ENCODE peak calls at places on chromosome 22, in nine cellular contexts. One of them, this sample, is unnamed.

GRCh38 chr22:47260551-47260950 is 498.1 kb downstream of the TBC1D22A start:
- DNase-seq in GM06990: no peak
- DNase-seq in neural progenitor cell: no peak
- DNase-seq in esophagus muscularis mucosa: no peak
- DNase-seq in activated CD8-positive, alpha-beta T cell treated with anti-CD3 and anti-CD28 coated beads for 36 hours: no peak
- DNase-seq in omental fat pad: no peak
- DNase-seq in B cell: peak; percentile 15
- DNase-seq in Peyer's patch: no peak
- DNase-seq in endodermal cell: no peak
- DNase-seq in this sample: no peak

GRCh38 chr22:40450651-40451050 is 80.3 kb downstream of the SGSM3 start:
- DNase-seq in GM06990: no peak
- DNase-seq in neural progenitor cell: no peak
- DNase-seq in esophagus muscularis mucosa: no peak
- DNase-seq in activated CD8-positive, alpha-beta T cell treated with anti-CD3 and anti-CD28 coated beads for 36 hours: no peak
- DNase-seq in omental fat pad: no peak
- DNase-seq in B cell: no peak
- DNase-seq in Peyer's patch: no peak
- DNase-seq in endodermal cell: no peak
- DNase-seq in this sample: no peak

GRCh38 chr22:19122752-19123492 is 710 bp upstream of the DGCR2 start:
- DNase-seq in GM06990: no peak
- DNase-seq in neural progenitor cell: no peak
- DNase-seq in esophagus muscularis mucosa: no peak
- DNase-seq in activated CD8-positive, alpha-beta T cell treated with anti-CD3 and anti-CD28 coated beads for 36 hours: no peak
- DNase-seq in omental fat pad: no peak
- DNase-seq in B cell: no peak
- DNase-seq in Peyer's patch: no peak
- DNase-seq in endodermal cell: no peak
- DNase-seq in this sample: no peak

GRCh38 chr22:37173709-37174108 is 14.3 kb downstream of the C1QTNF6 start:
- DNase-seq in GM06990: no peak
- DNase-seq in neural progenitor cell: no peak
- DNase-seq in esophagus muscularis mucosa: no peak
- DNase-seq in activated CD8-positive, alpha-beta T cell treated with anti-CD3 and anti-CD28 coated beads for 36 hours: no peak
- DNase-seq in omental fat pad: no peak
- DNase-seq in B cell: no peak
- DNase-seq in Peyer's patch: no peak
- DNase-seq in endodermal cell: peak; percentile 31
- DNase-seq in this sample: no peak

GRCh38 chr22:47257566-47257965 is 495.1 kb downstream of the TBC1D22A start:
- DNase-seq in GM06990: no peak
- DNase-seq in neural progenitor cell: no peak
- DNase-seq in esophagus muscularis mucosa: no peak
- DNase-seq in activated CD8-positive, alpha-beta T cell treated with anti-CD3 and anti-CD28 coated beads for 36 hours: no peak
- DNase-seq in omental fat pad: no peak
- DNase-seq in B cell: no peak
- DNase-seq in Peyer's patch: no peak
- DNase-seq in endodermal cell: peak; percentile 10
- DNase-seq in this sample: no peak

GRCh38 chr22:22684605-22685561 is 40.5 kb downstream of the GGTLC2 start:
- DNase-seq in GM06990: no peak
- DNase-seq in neural progenitor cell: peak; percentile 55
- DNase-seq in esophagus muscularis mucosa: no peak
- DNase-seq in activated CD8-positive, alpha-beta T cell treated with anti-CD3 and anti-CD28 coated beads for 36 hours: peak; percentile 31
- DNase-seq in omental fat pad: no peak
- DNase-seq in B cell: peak; percentile 71
- DNase-seq in Peyer's patch: peak; percentile 81
- DNase-seq in endodermal cell: peak; percentile 86
- DNase-seq in this sample: peak; percentile 54

GRCh38 chr22:41197808-41198585 is 7.1 kb upstream of the L3MBTL2 start:
- DNase-seq in GM06990: no peak
- DNase-seq in neural progenitor cell: peak; percentile 68
- DNase-seq in esophagus muscularis mucosa: no peak
- DNase-seq in activated CD8-positive, alpha-beta T cell treated with anti-CD3 and anti-CD28 coated beads for 36 hours: peak; percentile 78
- DNase-seq in omental fat pad: no peak
- DNase-seq in B cell: peak; percentile 55
- DNase-seq in Peyer's patch: peak; percentile 65
- DNase-seq in endodermal cell: peak; percentile 66
- DNase-seq in this sample: no peak

GRCh38 chr22:40703174-40703573 is 23.9 kb downstream of the MCHR1 start:
- DNase-seq in GM06990: no peak
- DNase-seq in neural progenitor cell: no peak
- DNase-seq in esophagus muscularis mucosa: no peak
- DNase-seq in activated CD8-positive, alpha-beta T cell treated with anti-CD3 and anti-CD28 coated beads for 36 hours: no peak
- DNase-seq in omental fat pad: no peak
- DNase-seq in B cell: no peak
- DNase-seq in Peyer's patch: no peak
- DNase-seq in endodermal cell: no peak
- DNase-seq in this sample: peak; percentile 53

GRCh38 chr22:43798492-43798891 is 13.6 kb downstream of the EFCAB6 start:
- DNase-seq in GM06990: peak; percentile 50
- DNase-seq in neural progenitor cell: no peak
- DNase-seq in esophagus muscularis mucosa: peak; percentile 62
- DNase-seq in activated CD8-positive, alpha-beta T cell treated with anti-CD3 and anti-CD28 coated beads for 36 hours: no peak
- DNase-seq in omental fat pad: no peak
- DNase-seq in B cell: no peak
- DNase-seq in Peyer's patch: no peak
- DNase-seq in endodermal cell: no peak
- DNase-seq in this sample: peak; percentile 54

GRCh38 chr22:31378123-31378522 is 21.3 kb upstream of the DRG1 start:
- DNase-seq in GM06990: no peak
- DNase-seq in neural progenitor cell: no peak
- DNase-seq in esophagus muscularis mucosa: no peak
- DNase-seq in activated CD8-positive, alpha-beta T cell treated with anti-CD3 and anti-CD28 coated beads for 36 hours: no peak
- DNase-seq in omental fat pad: no peak
- DNase-seq in B cell: no peak
- DNase-seq in Peyer's patch: no peak
- DNase-seq in endodermal cell: no peak
- DNase-seq in this sample: no peak

GRCh38 chr22:29799217-29799680 is 32.1 kb downstream of the UQCR10 start:
- DNase-seq in GM06990: no peak
- DNase-seq in neural progenitor cell: no peak
- DNase-seq in esophagus muscularis mucosa: peak; percentile 96
- DNase-seq in activated CD8-positive, alpha-beta T cell treated with anti-CD3 and anti-CD28 coated beads for 36 hours: no peak
- DNase-seq in omental fat pad: peak; percentile 60
- DNase-seq in B cell: no peak
- DNase-seq in Peyer's patch: peak; percentile 82
- DNase-seq in endodermal cell: no peak
- DNase-seq in this sample: no peak

GRCh38 chr22:40156001-40156516 is 21.7 kb upstream of the TNRC6B start:
- DNase-seq in GM06990: no peak
- DNase-seq in neural progenitor cell: no peak
- DNase-seq in esophagus muscularis mucosa: peak; percentile 74
- DNase-seq in activated CD8-positive, alpha-beta T cell treated with anti-CD3 and anti-CD28 coated beads for 36 hours: peak; percentile 32
- DNase-seq in omental fat pad: no peak
- DNase-seq in B cell: no peak
- DNase-seq in Peyer's patch: peak; percentile 67
- DNase-seq in endodermal cell: peak; percentile 68
- DNase-seq in this sample: no peak

GRCh38 chr22:16954060-16954403 is 54.0 kb downstream of the GAB4 start:
- DNase-seq in GM06990: no peak
- DNase-seq in neural progenitor cell: no peak
- DNase-seq in esophagus muscularis mucosa: peak; percentile 86
- DNase-seq in activated CD8-positive, alpha-beta T cell treated with anti-CD3 and anti-CD28 coated beads for 36 hours: no peak
- DNase-seq in omental fat pad: no peak
- DNase-seq in B cell: no peak
- DNase-seq in Peyer's patch: no peak
- DNase-seq in endodermal cell: no peak
- DNase-seq in this sample: no peak

GRCh38 chr22:49284931-49285330 is 542.7 kb downstream of the BRD1 start:
- DNase-seq in GM06990: no peak
- DNase-seq in neural progenitor cell: no peak
- DNase-seq in esophagus muscularis mucosa: no peak
- DNase-seq in activated CD8-positive, alpha-beta T cell treated with anti-CD3 and anti-CD28 coated beads for 36 hours: no peak
- DNase-seq in omental fat pad: no peak
- DNase-seq in B cell: no peak
- DNase-seq in Peyer's patch: no peak
- DNase-seq in endodermal cell: no peak
- DNase-seq in this sample: no peak

GRCh38 chr22:49284389-49284788 is 543.3 kb downstream of the BRD1 start:
- DNase-seq in GM06990: no peak
- DNase-seq in neural progenitor cell: no peak
- DNase-seq in esophagus muscularis mucosa: no peak
- DNase-seq in activated CD8-positive, alpha-beta T cell treated with anti-CD3 and anti-CD28 coated beads for 36 hours: no peak
- DNase-seq in omental fat pad: no peak
- DNase-seq in B cell: no peak
- DNase-seq in Peyer's patch: no peak
- DNase-seq in endodermal cell: no peak
- DNase-seq in this sample: no peak

GRCh38 chr22:49278357-49278756 is 549.3 kb downstream of the BRD1 start:
- DNase-seq in GM06990: no peak
- DNase-seq in neural progenitor cell: no peak
- DNase-seq in esophagus muscularis mucosa: no peak
- DNase-seq in activated CD8-positive, alpha-beta T cell treated with anti-CD3 and anti-CD28 coated beads for 36 hours: no peak
- DNase-seq in omental fat pad: no peak
- DNase-seq in B cell: no peak
- DNase-seq in Peyer's patch: no peak
- DNase-seq in endodermal cell: no peak
- DNase-seq in this sample: no peak

GRCh38 chr22:49282596-49282995 is 545.1 kb downstream of the BRD1 start:
- DNase-seq in GM06990: no peak
- DNase-seq in neural progenitor cell: no peak
- DNase-seq in esophagus muscularis mucosa: no peak
- DNase-seq in activated CD8-positive, alpha-beta T cell treated with anti-CD3 and anti-CD28 coated beads for 36 hours: no peak
- DNase-seq in omental fat pad: no peak
- DNase-seq in B cell: no peak
- DNase-seq in Peyer's patch: no peak
- DNase-seq in endodermal cell: no peak
- DNase-seq in this sample: no peak

GRCh38 chr22:49281467-49282340 is 546.0 kb downstream of the BRD1 start:
- DNase-seq in GM06990: no peak
- DNase-seq in neural progenitor cell: no peak
- DNase-seq in esophagus muscularis mucosa: no peak
- DNase-seq in activated CD8-positive, alpha-beta T cell treated with anti-CD3 and anti-CD28 coated beads for 36 hours: no peak
- DNase-seq in omental fat pad: no peak
- DNase-seq in B cell: no peak
- DNase-seq in Peyer's patch: no peak
- DNase-seq in endodermal cell: no peak
- DNase-seq in this sample: no peak
- TF ChIP-seq CTCF in GM06990: no peak
- TF ChIP-seq CTCF in neural progenitor cell: no peak
- TF ChIP-seq CTCF in esophagus muscularis mucosa: no peak
- TF ChIP-seq CTCF in activated CD8-positive, alpha-beta T cell treated with anti-CD3 and anti-CD28 coated beads for 36 hours: no peak
- TF ChIP-seq CTCF in omental fat pad: no peak
- TF ChIP-seq CTCF in B cell: no peak
- TF ChIP-seq CTCF in Peyer's patch: no peak
- TF ChIP-seq CTCF in endodermal cell: no peak
- TF ChIP-seq CTCF in this sample: no peak

DNA sequence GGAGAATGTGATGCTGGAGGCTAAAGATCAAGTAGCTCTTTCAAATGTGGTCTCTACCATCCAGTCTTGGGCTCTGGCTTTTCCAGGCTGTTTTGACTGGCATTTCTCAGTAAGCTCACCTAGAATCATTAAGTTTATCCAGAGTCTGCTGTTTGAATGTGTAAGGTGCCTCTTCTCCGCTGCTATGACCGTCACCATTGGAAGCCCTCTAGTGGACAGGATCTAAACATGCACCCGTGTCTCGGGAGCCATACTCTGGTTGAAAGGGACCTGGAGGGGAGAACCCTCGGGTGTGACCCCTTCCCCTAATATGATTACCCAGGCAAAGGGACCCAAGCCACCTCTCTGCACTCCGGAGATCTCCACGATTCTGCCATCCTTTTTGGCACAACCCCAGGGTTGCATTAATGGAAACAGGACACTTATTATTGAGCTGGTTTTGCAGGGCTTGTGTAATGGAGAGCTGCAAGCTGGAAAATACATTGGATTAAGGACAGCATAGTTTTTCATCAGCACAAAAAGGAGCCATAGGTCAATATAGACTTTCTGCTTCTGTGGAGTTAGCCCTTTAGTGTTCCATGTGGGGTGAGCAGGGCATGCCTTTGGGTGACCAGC is 191.0 kb upstream of the LARGE1 start:
- DNase-seq in GM06990: no peak
- DNase-seq in neural progenitor cell: peak; percentile 67
- DNase-seq in esophagus muscularis mucosa: peak; percentile 89
- DNase-seq in activated CD8-positive, alpha-beta T cell treated with anti-CD3 and anti-CD28 coated beads for 36 hours: peak; percentile 9
- DNase-seq in omental fat pad: no peak
- DNase-seq in B cell: peak; percentile 69
- DNase-seq in Peyer's patch: peak; percentile 75
- DNase-seq in endodermal cell: peak; percentile 83
- DNase-seq in this sample: peak; percentile 49
- TF ChIP-seq CTCF in GM06990: peak; percentile 84
- TF ChIP-seq CTCF in neural progenitor cell: peak; percentile 84
- TF ChIP-seq CTCF in esophagus muscularis mucosa: peak; percentile 56
- TF ChIP-seq CTCF in activated CD8-positive, alpha-beta T cell treated with anti-CD3 and anti-CD28 coated beads for 36 hours: peak; percentile 68
- TF ChIP-seq CTCF in omental fat pad: no peak
- TF ChIP-seq CTCF in B cell: peak; percentile 84
- TF ChIP-seq CTCF in Peyer's patch: peak; percentile 64
- TF ChIP-seq CTCF in endodermal cell: peak; percentile 86
- TF ChIP-seq CTCF in this sample: peak; percentile 43

DNA sequence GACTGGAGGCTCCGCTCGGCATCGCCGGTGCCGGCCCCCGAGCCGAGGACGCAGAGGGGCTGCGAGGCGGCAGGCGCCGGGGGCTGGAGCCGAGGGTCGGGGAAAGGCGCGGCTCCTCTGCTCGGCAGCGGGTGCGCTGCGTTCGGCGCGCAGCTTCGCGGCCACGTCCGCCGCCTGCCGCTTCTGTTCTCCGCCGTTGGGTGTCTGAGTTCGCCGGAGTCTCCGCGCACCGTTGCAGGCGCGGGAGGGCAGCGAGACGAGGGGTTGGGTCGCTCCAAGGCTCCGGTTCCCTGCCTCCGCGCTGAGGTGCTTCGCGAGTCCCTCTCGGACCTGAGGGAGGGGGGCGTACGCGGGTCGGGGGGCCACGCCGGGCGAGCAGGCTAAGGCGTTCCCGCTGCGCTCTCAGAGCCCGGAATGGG is 350 bp downstream of the MN1 start:
- DNase-seq in GM06990: no peak
- DNase-seq in neural progenitor cell: peak; percentile 78
- DNase-seq in esophagus muscularis mucosa: no peak
- DNase-seq in activated CD8-positive, alpha-beta T cell treated with anti-CD3 and anti-CD28 coated beads for 36 hours: peak; percentile 36
- DNase-seq in omental fat pad: no peak
- DNase-seq in B cell: no peak
- DNase-seq in Peyer's patch: no peak
- DNase-seq in endodermal cell: peak; percentile 84
- DNase-seq in this sample: peak; percentile 56
- TF ChIP-seq CTCF in GM06990: no peak
- TF ChIP-seq CTCF in neural progenitor cell: no peak
- TF ChIP-seq CTCF in esophagus muscularis mucosa: peak; percentile 14
- TF ChIP-seq CTCF in activated CD8-positive, alpha-beta T cell treated with anti-CD3 and anti-CD28 coated beads for 36 hours: no peak
- TF ChIP-seq CTCF in omental fat pad: no peak
- TF ChIP-seq CTCF in B cell: no peak
- TF ChIP-seq CTCF in Peyer's patch: no peak
- TF ChIP-seq CTCF in endodermal cell: no peak
- TF ChIP-seq CTCF in this sample: no peak

DNA sequence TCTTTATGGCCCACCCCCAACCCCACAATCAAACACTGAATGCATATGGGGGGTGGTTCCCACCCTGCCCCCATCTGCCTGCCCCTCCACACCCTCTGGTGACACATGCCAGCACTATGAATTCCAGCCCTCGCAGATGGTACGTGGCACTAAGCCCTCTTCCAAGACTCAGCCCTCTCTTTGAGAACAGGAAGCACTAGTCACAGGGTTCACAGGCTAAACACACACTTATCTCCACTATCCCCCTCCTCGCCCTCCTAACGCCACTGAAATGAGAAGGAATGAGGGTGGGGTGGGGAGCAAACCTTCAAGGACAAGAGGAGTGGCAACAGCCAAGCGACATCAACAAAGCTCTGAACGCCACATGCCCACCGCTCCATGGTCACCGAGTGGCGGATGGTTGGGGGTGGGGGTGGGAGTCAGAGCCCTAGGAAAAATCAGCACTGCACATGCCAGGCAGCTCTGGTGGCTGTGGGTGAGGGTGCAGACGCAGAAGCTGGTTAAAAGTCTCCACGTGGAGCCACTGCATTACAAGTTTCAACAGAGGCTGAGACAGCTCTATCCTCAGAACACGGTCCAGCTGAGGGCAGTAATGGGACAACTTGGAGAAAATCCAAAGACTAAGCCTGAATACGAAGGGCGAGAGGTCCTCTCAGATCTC is 33.6 kb downstream of the TMEM184B start:
- DNase-seq in GM06990: no peak
- DNase-seq in neural progenitor cell: no peak
- DNase-seq in esophagus muscularis mucosa: no peak
- DNase-seq in activated CD8-positive, alpha-beta T cell treated with anti-CD3 and anti-CD28 coated beads for 36 hours: no peak
- DNase-seq in omental fat pad: no peak
- DNase-seq in B cell: no peak
- DNase-seq in Peyer's patch: no peak
- DNase-seq in endodermal cell: no peak
- DNase-seq in this sample: no peak
- TF ChIP-seq CTCF in GM06990: no peak
- TF ChIP-seq CTCF in neural progenitor cell: no peak
- TF ChIP-seq CTCF in esophagus muscularis mucosa: peak; percentile 22
- TF ChIP-seq CTCF in activated CD8-positive, alpha-beta T cell treated with anti-CD3 and anti-CD28 coated beads for 36 hours: no peak
- TF ChIP-seq CTCF in omental fat pad: no peak
- TF ChIP-seq CTCF in B cell: no peak
- TF ChIP-seq CTCF in Peyer's patch: no peak
- TF ChIP-seq CTCF in endodermal cell: no peak
- TF ChIP-seq CTCF in this sample: no peak

This sample was measured in GM20000.